ENCODE peak calls at places on chromosomes 13 and 19, in seven cellular contexts. F is fibroblast of lung, Q is dorsolateral prefrontal cortex, T is Peyer's patch, H is stomach, Z is mammary epithelial cell, R is cardiac muscle cell. I is an unnamed sample.

GRCh38 chr19:50818859-50819472 is 4.6 kb downstream of the KLK1 start:
- DNase-seq in F (no peak), Q (no peak), T (no peak), H (no peak), Z (no peak), R (no peak), I (no peak)

GRCh38 chr13:84902243-84902642 is 897.0 kb downstream of the SLITRK6 start:
- DNase-seq in F (no peak), Q (no peak), T (no peak), H (no peak), Z (no peak), R (no peak), I (no peak)

GRCh38 chr13:30873519-30873918 is 32.6 kb upstream of the MEDAG start:
- DNase-seq in F (peak), Q (no peak), T (no peak), H (no peak), Z (no peak), R (no peak), I (no peak)

GRCh38 chr13:99981115-99982020 is at the start of gene ZIC2:
- DNase-seq in F (peak), Q (no peak), T (no peak), H (no peak), Z (peak), R (peak), I (no peak)

GRCh38 chr13:38686635-38687245 is at the start of gene FREM2:
- DNase-seq in F (peak), Q (no peak), T (no peak), H (peak), Z (peak), R (peak), I (peak)

GRCh38 chr13:62799038-62799535 is 1383.4 kb upstream of the PCDH20 start:
- DNase-seq in F (no peak), Q (no peak), T (no peak), H (no peak), Z (no peak), R (no peak), I (no peak)

GRCh38 chr19:50721441-50722137 is 1.6 kb upstream of the CLEC11A start:
- DNase-seq in F (no peak), Q (no peak), T (no peak), H (no peak), Z (no peak), R (no peak), I (no peak)

GRCh38 chr19:15169541-15170285 is 31.1 kb downstream of the NOTCH3 start:
- DNase-seq in F (no peak), Q (no peak), T (no peak), H (no peak), Z (no peak), R (no peak), I (no peak)

GRCh38 chr19:4409123-4409933 is 6.9 kb downstream of the CHAF1A start:
- DNase-seq in F (no peak), Q (no peak), T (no peak), H (no peak), Z (no peak), R (no peak), I (no peak)

GRCh38 chr19:40521276-40521675 is 54.5 kb downstream of the SPTBN4 start:
- DNase-seq in F (no peak), Q (no peak), T (no peak), H (no peak), Z (no peak), R (no peak), I (peak)

GRCh38 chr13:45393941-45394570 is 24.1 kb downstream of the SLC25A30 start:
- DNase-seq in F (peak), Q (peak), T (peak), H (peak), Z (peak), R (peak), I (peak)

GRCh38 chr19:40424637-40425449 is 949 bp downstream of the SERTAD1 start:
- DNase-seq in F (peak), Q (peak), T (peak), H (no peak), Z (no peak), R (peak), I (no peak)

GRCh38 chr19:33797821-33798633 is 1.4 kb downstream of the KCTD15 start:
- DNase-seq in F (peak), Q (no peak), T (peak), H (peak), Z (peak), R (peak), I (no peak)

GRCh38 chr13:93915269-93915809 is 564.1 kb downstream of the DCT start:
- DNase-seq in F (peak), Q (no peak), T (no peak), H (no peak), Z (no peak), R (no peak), I (no peak)

GRCh38 chr19:10505583-10506229 is 2.5 kb upstream of the KEAP1 start:
- DNase-seq in F (peak), Q (peak), T (peak), H (peak), Z (peak), R (peak), I (peak)

GRCh38 chr13:111346281-111346680 is 25.8 kb downstream of the TEX29 start:
- DNase-seq in F (no peak), Q (no peak), T (no peak), H (no peak), Z (no peak), R (no peak), I (no peak)

GRCh38 chr19:11578342-11579142 is 1.1 kb upstream of the ACP5 start:
- DNase-seq in F (no peak), Q (no peak), T (peak), H (peak), Z (no peak), R (peak), I (no peak)

GRCh38 chr19:50677636-50678035 is 28.4 kb downstream of the C19orf81 start:
- DNase-seq in F (no peak), Q (no peak), T (no peak), H (no peak), Z (no peak), R (no peak), I (no peak)

GRCh38 chr19:18785179-18786124 is 5.7 kb downstream of the COMP start:
- DNase-seq in F (peak), Q (peak), T (peak), H (peak), Z (no peak), R (peak), I (no peak)

GRCh38 chr13:47890146-47890814 is 110.8 kb downstream of the SUCLA2 start:
- DNase-seq in F (no peak), Q (no peak), T (no peak), H (no peak), Z (no peak), R (no peak), I (no peak)

DNA sequence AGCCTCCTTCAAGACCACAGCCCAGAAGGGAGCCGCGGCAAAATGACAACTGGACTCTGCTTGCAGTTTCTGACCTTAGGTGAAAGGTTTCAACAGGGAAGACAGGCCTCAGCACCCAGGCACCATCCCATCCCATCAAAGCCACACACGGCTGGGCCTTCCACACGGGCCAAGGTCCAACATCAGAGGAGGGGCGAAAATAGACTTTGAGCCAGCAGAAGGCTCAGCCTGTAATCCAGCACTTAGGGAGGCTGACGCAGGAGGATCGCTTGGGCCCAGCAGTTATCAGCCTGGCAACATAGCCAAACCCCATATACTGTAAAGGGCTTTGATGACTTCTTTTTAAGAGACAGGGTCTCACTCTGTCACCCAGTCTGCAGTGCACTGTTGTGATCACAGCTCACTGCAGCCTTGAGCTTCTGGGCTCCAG is 26.8 kb upstream of the TINCR start:
- DNase-seq in F (no peak), Q (no peak), T (peak), H (no peak), Z (no peak), R (no peak), I (no peak)
- TF ChIP-seq CTCF in F (no peak), Q (no peak), T (no peak), H (no peak), Z (no peak), R (no peak), I (no peak)

GRCh38 chr19:793775-794174 is 3.5 kb upstream of the PTBP1 start:
- DNase-seq in F (no peak), Q (no peak), T (peak), H (no peak), Z (no peak), R (no peak), I (no peak)
- TF ChIP-seq CTCF in F (no peak), Q (no peak), T (no peak), H (no peak), Z (no peak), R (no peak), I (no peak)

GRCh38 chr13:65615506-65615905 is 1614.6 kb downstream of the PCDH9 start:
- DNase-seq in F (no peak), Q (no peak), T (no peak), H (no peak), Z (no peak), R (no peak), I (no peak)

GRCh38 chr13:65613004-65613403 is 1617.1 kb downstream of the PCDH9 start:
- DNase-seq in F (no peak), Q (no peak), T (no peak), H (no peak), Z (no peak), R (no peak), I (no peak)
- TF ChIP-seq CTCF in F (no peak), Q (no peak), T (no peak), H (no peak), Z (peak), R (peak), I (no peak)

DNA sequence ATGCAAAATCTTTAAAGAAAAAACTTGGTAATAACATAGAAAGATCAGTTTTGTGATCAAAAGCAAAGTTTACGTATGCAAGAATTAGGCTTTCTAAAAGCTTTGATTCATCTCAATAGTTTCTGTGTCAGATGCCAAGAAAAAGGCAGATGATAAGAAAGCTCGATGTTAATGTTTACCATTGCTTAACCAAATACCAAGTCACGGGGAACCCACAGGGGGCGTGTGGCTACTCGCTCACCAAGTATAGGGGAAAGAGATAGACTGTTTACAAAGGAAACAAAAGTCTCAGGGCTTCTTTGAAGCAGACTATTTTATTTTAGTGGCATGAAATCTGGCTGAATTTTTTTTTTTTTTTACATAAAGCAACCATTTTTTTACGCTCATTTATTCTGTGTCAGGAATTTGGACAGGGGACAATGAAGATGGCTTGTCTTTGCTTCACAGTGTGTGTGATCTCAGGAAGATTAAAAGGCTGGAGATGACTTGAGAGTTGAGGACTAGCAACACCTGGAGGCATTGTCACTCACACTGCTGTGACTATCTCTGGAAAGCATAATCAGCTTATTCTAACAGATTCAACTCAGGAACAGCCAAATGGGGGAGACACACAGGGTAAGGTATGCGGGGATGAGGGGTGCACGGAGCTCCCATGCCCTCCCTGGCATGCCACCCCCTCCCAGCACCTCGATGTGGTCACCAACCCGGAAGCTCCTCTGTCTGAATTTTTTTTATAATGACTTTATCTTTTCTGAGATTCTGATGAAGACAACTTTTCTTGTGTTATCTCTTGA is 24.9 kb downstream of the RCBTB1 start:
- DNase-seq in F (peak), Q (no peak), T (no peak), H (peak), Z (peak), R (peak), I (peak)
- TF ChIP-seq CTCF in F (peak), Q (no peak), T (peak), H (no peak), Z (peak), R (peak), I (peak)

I was measured in bronchial epithelial cell.